ENCODE peak calls at places on chromosomes 2 and 18, in ten cellular contexts. Y is esophagus squamous epithelium, Q is HCT116, N is gastrocnemius medialis, A is ovary, W is breast epithelium, D is uterus, U is stomach, E is H54, L is body of pancreas. J is an unnamed sample.

GRCh38 chr2:125037135-125037653 is 1012.1 kb downstream of the CNTNAP5 start:
- DNase-seq in Y (no peak), Q (no peak), N (no peak), A (no peak), W (no peak), D (no peak), U (no peak), E (no peak), L (no peak), J (no peak)

GRCh38 chr2:120735750-120736170 is at the start of gene GLI2:
- DNase-seq in Y (no peak), Q (peak), N (peak), A (peak), W (no peak), D (peak), U (peak), E (peak), L (peak), J (no peak)

GRCh38 chr2:235149240-235149641 is 197.4 kb downstream of the SH3BP4 start:
- DNase-seq in Y (no peak), Q (no peak), N (no peak), A (no peak), W (no peak), D (no peak), U (no peak), E (no peak), L (no peak), J (no peak)

GRCh38 chr2:43169091-43169936 is 57.1 kb downstream of the ZFP36L2 start:
- DNase-seq in Y (peak), Q (no peak), N (no peak), A (no peak), W (peak), D (no peak), U (peak), E (no peak), L (peak), J (peak)

GRCh38 chr18:30248061-30248460 is 794.5 kb downstream of the DSC3 start:
- DNase-seq in Y (no peak), Q (no peak), N (no peak), A (no peak), W (no peak), D (no peak), U (no peak), E (no peak), L (no peak), J (no peak)

GRCh38 chr2:202064206-202064880 is 8.7 kb upstream of the KIAA2012 start:
- DNase-seq in Y (no peak), Q (no peak), N (no peak), A (no peak), W (no peak), D (peak), U (no peak), E (peak), L (no peak), J (no peak)

GRCh38 chr2:96344011-96344410 is 8.4 kb downstream of the NCAPH start:
- DNase-seq in Y (no peak), Q (no peak), N (no peak), A (no peak), W (no peak), D (no peak), U (no peak), E (no peak), L (peak), J (peak)

GRCh38 chr2:196431076-196431475 is 208.4 kb upstream of the CCDC150 start:
- DNase-seq in Y (no peak), Q (no peak), N (no peak), A (no peak), W (no peak), D (no peak), U (no peak), E (no peak), L (no peak), J (no peak)

GRCh38 chr2:16348821-16349515 is 316.7 kb downstream of the CYRIA start:
- DNase-seq in Y (no peak), Q (no peak), N (no peak), A (no peak), W (no peak), D (no peak), U (no peak), E (no peak), L (no peak), J (no peak)

GRCh38 chr2:181183878-181184553 is 203.6 kb downstream of the UBE2E3 start:
- DNase-seq in Y (no peak), Q (no peak), N (no peak), A (no peak), W (no peak), D (no peak), U (no peak), E (no peak), L (no peak), J (no peak)

GRCh38 chr2:72947947-72948346 is 30.6 kb downstream of the EMX1 start:
- DNase-seq in Y (no peak), Q (no peak), N (no peak), A (no peak), W (no peak), D (no peak), U (no peak), E (no peak), L (no peak), J (no peak)

GRCh38 chr18:8537400-8537799 is 71.8 kb upstream of the RAB12 start:
- DNase-seq in Y (no peak), Q (no peak), N (no peak), A (no peak), W (no peak), D (no peak), U (no peak), E (no peak), L (no peak), J (no peak)

GRCh38 chr2:75098856-75099255 is 100.5 kb downstream of the TACR1 start:
- DNase-seq in Y (no peak), Q (no peak), N (no peak), A (no peak), W (no peak), D (no peak), U (no peak), E (peak), L (no peak), J (no peak)

GRCh38 chr2:74499940-74500577 is 656 bp upstream of the LBX2 start:
- DNase-seq in Y (no peak), Q (no peak), N (no peak), A (no peak), W (no peak), D (no peak), U (no peak), E (no peak), L (no peak), J (no peak)

GRCh38 chr2:30514134-30514860 is 67.3 kb downstream of the LCLAT1 start:
- DNase-seq in Y (no peak), Q (no peak), N (peak), A (no peak), W (no peak), D (no peak), U (no peak), E (no peak), L (peak), J (no peak)

GRCh38 chr2:156405586-156405985 is 30.6 kb upstream of the GPD2 start:
- DNase-seq in Y (no peak), Q (no peak), N (peak), A (no peak), W (no peak), D (no peak), U (no peak), E (no peak), L (peak), J (no peak)

GRCh38 chr2:152674334-152674733 is 42.9 kb downstream of the PRPF40A start:
- DNase-seq in Y (no peak), Q (no peak), N (no peak), A (no peak), W (no peak), D (no peak), U (no peak), E (no peak), L (no peak), J (no peak)

GRCh38 chr2:222652856-222653255 is 3.0 kb downstream of the FARSB start:
- DNase-seq in Y (no peak), Q (no peak), N (no peak), A (no peak), W (no peak), D (no peak), U (no peak), E (no peak), L (no peak), J (no peak)

GRCh38 chr2:158060862-158061435 is 40.7 kb upstream of the UPP2 start:
- DNase-seq in Y (no peak), Q (peak), N (no peak), A (no peak), W (no peak), D (no peak), U (no peak), E (no peak), L (no peak), J (no peak)

GRCh38 chr18:6219116-6219717 is 195.5 kb downstream of the L3MBTL4 start:
- DNase-seq in Y (no peak), Q (no peak), N (no peak), A (no peak), W (no peak), D (peak), U (no peak), E (peak), L (no peak), J (no peak)

GRCh38 chr2:190507135-190507534 is 27.4 kb downstream of the NEMP2 start:
- DNase-seq in Y (no peak), Q (no peak), N (no peak), A (no peak), W (peak), D (no peak), U (no peak), E (no peak), L (no peak), J (no peak)

GRCh38 chr18:54608008-54608642 is 17.1 kb downstream of the DYNAP start:
- DNase-seq in Y (no peak), Q (no peak), N (no peak), A (no peak), W (no peak), D (no peak), U (no peak), E (no peak), L (no peak), J (no peak)

GRCh38 chr18:80157708-80158343 is 48.8 kb downstream of the ADNP2 start:
- DNase-seq in Y (no peak), Q (peak), N (peak), A (peak), W (peak), D (peak), U (peak), E (no peak), L (peak), J (no peak)

GRCh38 chr18:46423226-46423805 is 233.7 kb downstream of the LOXHD1 start:
- DNase-seq in Y (no peak), Q (no peak), N (no peak), A (no peak), W (no peak), D (no peak), U (no peak), E (no peak), L (no peak), J (no peak)

GRCh38 chr2:120856421-120856862 is 120.8 kb downstream of the GLI2 start:
- DNase-seq in Y (no peak), Q (no peak), N (no peak), A (no peak), W (no peak), D (peak), U (no peak), E (no peak), L (peak), J (no peak)

GRCh38 chr2:38394903-38395341 is 17.8 kb upstream of the ATL2 start:
- DNase-seq in Y (no peak), Q (peak), N (no peak), A (no peak), W (no peak), D (no peak), U (no peak), E (no peak), L (no peak), J (no peak)

GRCh38 chr2:289362-290089 is 1.6 kb upstream of the ALKAL2 start:
- DNase-seq in Y (no peak), Q (no peak), N (no peak), A (peak), W (no peak), D (peak), U (peak), E (no peak), L (peak), J (no peak)

GRCh38 chr18:5417342-5417741 is 121.8 kb upstream of the ZBTB14 start:
- DNase-seq in Y (no peak), Q (no peak), N (peak), A (no peak), W (no peak), D (no peak), U (no peak), E (no peak), L (peak), J (no peak)

GRCh38 chr2:239932881-239933735 is 92.0 kb downstream of the NDUFA10 start:
- DNase-seq in Y (no peak), Q (no peak), N (peak), A (peak), W (peak), D (peak), U (peak), E (no peak), L (peak), J (no peak)

GRCh38 chr2:57368190-57368589 is 678.4 kb upstream of the VRK2 start:
- DNase-seq in Y (no peak), Q (no peak), N (no peak), A (no peak), W (no peak), D (no peak), U (no peak), E (no peak), L (no peak), J (no peak)

GRCh38 chr2:227796044-227796780 is 17.4 kb upstream of the CCL20 start:
- DNase-seq in Y (no peak), Q (no peak), N (no peak), A (no peak), W (no peak), D (no peak), U (no peak), E (no peak), L (peak), J (no peak)

GRCh38 chr2:42815725-42816124 is 23.3 kb upstream of the HAAO start:
- DNase-seq in Y (no peak), Q (no peak), N (no peak), A (no peak), W (no peak), D (no peak), U (no peak), E (no peak), L (no peak), J (no peak)

GRCh38 chr2:237181844-237182243 is 96.2 kb downstream of the COPS8 start:
- DNase-seq in Y (no peak), Q (peak), N (peak), A (no peak), W (no peak), D (peak), U (no peak), E (peak), L (peak), J (no peak)

GRCh38 chr2:101961287-101962242 is 30.2 kb upstream of the IL1R2 start:
- DNase-seq in Y (peak), Q (no peak), N (peak), A (peak), W (no peak), D (peak), U (peak), E (no peak), L (peak), J (no peak)
- TF ChIP-seq POLR2A in Y (no peak), Q (no peak), N (no peak), A (no peak), W (no peak), D (no peak), U (no peak), E (no peak), L (no peak), J (no peak)

GRCh38 chr2:85419009-85419711 is 646 bp downstream of the SH2D6 start:
- DNase-seq in Y (no peak), Q (no peak), N (peak), A (no peak), W (no peak), D (no peak), U (no peak), E (no peak), L (no peak), J (no peak)

GRCh38 chr2:85420743-85421705 is 2.5 kb downstream of the SH2D6 start:
- DNase-seq in Y (peak), Q (no peak), N (peak), A (peak), W (peak), D (peak), U (peak), E (peak), L (peak), J (peak)

GRCh38 chr2:85421706-85422457 is 3.4 kb downstream of the SH2D6 start:
- DNase-seq in Y (no peak), Q (no peak), N (no peak), A (no peak), W (no peak), D (no peak), U (peak), E (no peak), L (peak), J (no peak)

GRCh38 chr2:85414761-85415498 is 3.6 kb upstream of the SH2D6 start:
- DNase-seq in Y (no peak), Q (no peak), N (no peak), A (no peak), W (no peak), D (no peak), U (no peak), E (no peak), L (no peak), J (no peak)

GRCh38 chr2:85418132-85419008 is at the start of gene SH2D6:
- DNase-seq in Y (peak), Q (peak), N (peak), A (peak), W (peak), D (peak), U (peak), E (peak), L (peak), J (peak)
- TF ChIP-seq POLR2A in Y (peak), Q (peak), N (peak), A (peak), W (peak), D (peak), U (no peak), E (peak), L (peak), J (peak)

DNA sequence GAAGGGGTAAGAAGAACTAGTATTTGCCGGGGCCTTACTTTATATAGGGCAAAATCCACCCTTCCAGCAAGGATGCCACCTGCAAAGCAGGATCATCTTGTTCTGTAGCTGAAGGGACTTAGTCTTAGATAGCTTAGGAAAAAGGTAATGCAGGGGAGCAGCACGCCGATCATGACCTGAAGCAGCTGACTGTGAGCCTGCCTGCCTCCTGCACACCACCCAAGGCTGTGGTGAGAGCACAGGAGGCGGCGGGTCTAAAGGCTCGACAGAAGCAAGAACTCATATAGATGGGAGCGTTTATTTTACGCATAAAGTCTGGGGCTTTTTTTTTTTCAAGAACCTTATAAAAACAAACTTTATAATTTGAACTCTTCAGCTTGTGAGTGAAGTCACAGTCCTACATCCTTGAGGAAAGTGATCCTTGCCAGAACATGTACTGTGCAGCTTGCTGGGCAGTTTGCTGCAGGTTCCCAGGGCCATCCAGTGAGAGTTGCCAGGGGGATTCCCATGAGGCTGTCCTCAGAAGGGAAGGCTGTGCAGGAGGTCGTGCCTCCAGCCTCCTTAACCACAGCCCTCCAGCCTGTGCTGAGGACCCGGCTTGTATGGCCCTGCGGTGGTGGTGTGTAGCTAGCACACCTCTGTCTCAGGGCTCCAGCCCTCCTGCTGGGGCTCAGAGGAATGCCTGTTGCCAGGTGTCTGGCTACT is 92.1 kb downstream of the RNF144A start:
- DNase-seq in Y (no peak), Q (no peak), N (no peak), A (no peak), W (no peak), D (no peak), U (no peak), E (no peak), L (no peak), J (no peak)
- TF ChIP-seq POLR2A in Y (no peak), Q (no peak), N (no peak), A (no peak), W (no peak), D (no peak), U (no peak), E (no peak), L (no peak), J (no peak)

GRCh38 chr18:47930086-47930843 is at the start of gene SMAD2:
- DNase-seq in Y (peak), Q (peak), N (peak), A (peak), W (peak), D (peak), U (peak), E (peak), L (peak), J (peak)
- TF ChIP-seq POLR2A in Y (no peak), Q (no peak), N (no peak), A (no peak), W (no peak), D (no peak), U (no peak), E (peak), L (peak), J (no peak)

DNA sequence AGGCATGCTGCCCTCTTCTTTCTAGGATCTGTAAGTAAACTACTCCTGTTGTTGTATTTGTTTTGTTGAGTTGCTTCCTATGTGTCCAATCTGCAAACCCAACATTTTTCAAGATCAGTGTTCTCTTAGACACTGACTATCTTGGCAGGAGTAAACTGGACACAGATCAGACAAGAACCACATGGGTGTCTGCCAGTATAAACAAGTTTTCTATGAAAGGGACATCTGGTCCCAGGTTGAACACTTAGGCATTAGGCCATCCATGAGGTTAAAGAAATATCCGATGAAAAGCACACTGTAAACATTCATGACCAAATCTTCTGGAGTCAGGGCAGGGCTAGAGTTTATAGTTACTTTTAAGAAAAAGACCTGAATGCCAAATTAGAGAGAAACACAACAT is 441.8 kb downstream of the NYAP2 start:
- DNase-seq in Y (no peak), Q (no peak), N (no peak), A (no peak), W (no peak), D (no peak), U (no peak), E (no peak), L (no peak), J (no peak)
- TF ChIP-seq POLR2A in Y (no peak), Q (no peak), N (no peak), A (no peak), W (no peak), D (no peak), U (no peak), E (no peak), L (no peak), J (no peak)

GRCh38 chr2:240962371-240963064 is 35.9 kb upstream of the SNED1 start:
- DNase-seq in Y (no peak), Q (no peak), N (no peak), A (peak), W (peak), D (peak), U (peak), E (no peak), L (peak), J (peak)
- TF ChIP-seq POLR2A in Y (no peak), Q (no peak), N (no peak), A (peak), W (no peak), D (no peak), U (no peak), E (no peak), L (no peak), J (no peak)

DNA sequence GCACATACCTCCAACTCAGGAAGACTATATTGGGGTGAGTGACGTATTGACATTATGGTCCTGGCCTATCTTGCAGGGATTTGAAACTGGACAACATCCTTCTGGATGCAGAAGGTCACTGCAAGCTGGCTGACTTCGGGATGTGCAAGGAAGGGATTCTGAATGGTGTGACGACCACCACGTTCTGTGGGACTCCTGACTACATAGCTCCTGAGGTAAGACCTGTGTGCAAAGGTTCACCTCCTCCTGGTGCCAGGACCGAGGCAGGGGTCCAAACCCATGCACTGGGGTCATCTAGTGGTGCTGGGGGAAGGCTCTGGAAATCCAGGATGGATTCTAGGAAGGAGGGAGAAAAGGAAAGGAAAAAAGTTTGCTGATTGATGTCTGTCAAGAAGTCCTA is 152.2 kb upstream of the EPAS1 start:
- DNase-seq in Y (no peak), Q (no peak), N (no peak), A (no peak), W (no peak), D (no peak), U (no peak), E (no peak), L (no peak), J (no peak)
- TF ChIP-seq POLR2A in Y (no peak), Q (no peak), N (no peak), A (no peak), W (no peak), D (no peak), U (no peak), E (no peak), L (no peak), J (no peak)